ENCODE peak calls at places on chromosomes 4 and X, in nine cellular contexts. One of them, this sample, is unnamed.

GRCh38 chrX:152600853-152601635 is 36.7 kb upstream of the GABRQ start:
- DNase-seq in astrocyte: peak
- DNase-seq in neural crest cell: no peak
- DNase-seq in AG04449: no peak
- DNase-seq in tibial artery: no peak
- DNase-seq in cardiac muscle cell: no peak
- DNase-seq in mammary epithelial cell: no peak
- DNase-seq in Peyer's patch: no peak
- DNase-seq in astrocyte of the spinal cord: no peak
- DNase-seq in this sample: no peak

GRCh38 chrX:133335027-133335426 is 80.3 kb downstream of the GPC4 start:
- DNase-seq in astrocyte of the spinal cord: peak
- DNase-seq in AG04449: no peak
- DNase-seq in tibial artery: no peak
- DNase-seq in Peyer's patch: peak
- DNase-seq in astrocyte: no peak
- DNase-seq in neural crest cell: peak
- DNase-seq in mammary epithelial cell: peak
- DNase-seq in cardiac muscle cell: peak
- DNase-seq in this sample: peak

GRCh38 chrX:14027031-14027430 is 2.7 kb downstream of the GEMIN8 start:
- DNase-seq in cardiac muscle cell: peak
- DNase-seq in mammary epithelial cell: peak
- DNase-seq in AG04449: no peak
- DNase-seq in Peyer's patch: no peak
- DNase-seq in astrocyte: peak
- DNase-seq in astrocyte of the spinal cord: peak
- DNase-seq in neural crest cell: no peak
- DNase-seq in tibial artery: no peak
- DNase-seq in this sample: no peak

GRCh38 chr4:86935499-86935832 is 655 bp downstream of the AFF1 start:
- DNase-seq in AG04449: no peak
- DNase-seq in mammary epithelial cell: no peak
- DNase-seq in neural crest cell: no peak
- DNase-seq in Peyer's patch: peak
- DNase-seq in cardiac muscle cell: no peak
- DNase-seq in astrocyte: no peak
- DNase-seq in tibial artery: peak
- DNase-seq in astrocyte of the spinal cord: no peak
- DNase-seq in this sample: no peak

GRCh38 chrX:155767101-155767878 is 113.9 kb upstream of the VAMP7 start:
- DNase-seq in astrocyte: peak
- DNase-seq in mammary epithelial cell: peak
- DNase-seq in neural crest cell: peak
- DNase-seq in astrocyte of the spinal cord: peak
- DNase-seq in tibial artery: peak
- DNase-seq in AG04449: peak
- DNase-seq in Peyer's patch: peak
- DNase-seq in cardiac muscle cell: peak
- DNase-seq in this sample: peak

GRCh38 chr4:121650741-121651140 is 46.0 kb downstream of the ANXA5 start:
- DNase-seq in astrocyte of the spinal cord: no peak
- DNase-seq in neural crest cell: no peak
- DNase-seq in mammary epithelial cell: no peak
- DNase-seq in astrocyte: no peak
- DNase-seq in cardiac muscle cell: no peak
- DNase-seq in tibial artery: no peak
- DNase-seq in AG04449: no peak
- DNase-seq in Peyer's patch: no peak
- DNase-seq in this sample: no peak

GRCh38 chrX:85109235-85109634 is 105.6 kb downstream of the APOOL start:
- DNase-seq in mammary epithelial cell: no peak
- DNase-seq in AG04449: no peak
- DNase-seq in cardiac muscle cell: peak
- DNase-seq in tibial artery: no peak
- DNase-seq in neural crest cell: no peak
- DNase-seq in astrocyte of the spinal cord: no peak
- DNase-seq in Peyer's patch: peak
- DNase-seq in astrocyte: no peak
- DNase-seq in this sample: no peak

GRCh38 chr4:86302242-86302641 is 57.6 kb downstream of the MAPK10 start:
- DNase-seq in AG04449: no peak
- DNase-seq in tibial artery: peak
- DNase-seq in astrocyte of the spinal cord: peak
- DNase-seq in Peyer's patch: peak
- DNase-seq in mammary epithelial cell: peak
- DNase-seq in astrocyte: peak
- DNase-seq in neural crest cell: peak
- DNase-seq in cardiac muscle cell: peak
- DNase-seq in this sample: peak

GRCh38 chr4:185202984-185203379 is 818 bp downstream of the CFAP97 start:
- DNase-seq in neural crest cell: no peak
- DNase-seq in Peyer's patch: no peak
- DNase-seq in mammary epithelial cell: no peak
- DNase-seq in AG04449: no peak
- DNase-seq in astrocyte of the spinal cord: no peak
- DNase-seq in cardiac muscle cell: no peak
- DNase-seq in tibial artery: no peak
- DNase-seq in astrocyte: no peak
- DNase-seq in this sample: no peak

GRCh38 chr4:79526970-79527565 is 119.0 kb upstream of the GK2 start:
- DNase-seq in tibial artery: no peak
- DNase-seq in mammary epithelial cell: peak
- DNase-seq in neural crest cell: no peak
- DNase-seq in cardiac muscle cell: no peak
- DNase-seq in astrocyte: no peak
- DNase-seq in astrocyte of the spinal cord: no peak
- DNase-seq in Peyer's patch: no peak
- DNase-seq in AG04449: no peak
- DNase-seq in this sample: no peak

GRCh38 chr4:14742054-14742453 is 260.2 kb upstream of the CPEB2 start:
- DNase-seq in neural crest cell: no peak
- DNase-seq in mammary epithelial cell: no peak
- DNase-seq in cardiac muscle cell: no peak
- DNase-seq in astrocyte of the spinal cord: no peak
- DNase-seq in astrocyte: no peak
- DNase-seq in AG04449: no peak
- DNase-seq in tibial artery: no peak
- DNase-seq in Peyer's patch: no peak
- DNase-seq in this sample: no peak

GRCh38 chr4:174317531-174317930 is 33.8 kb downstream of the CEP44 start:
- DNase-seq in astrocyte of the spinal cord: no peak
- DNase-seq in cardiac muscle cell: peak
- DNase-seq in tibial artery: no peak
- DNase-seq in AG04449: no peak
- DNase-seq in Peyer's patch: no peak
- DNase-seq in mammary epithelial cell: no peak
- DNase-seq in astrocyte: no peak
- DNase-seq in neural crest cell: no peak
- DNase-seq in this sample: no peak

GRCh38 chr4:118942465-118942864 is 53.8 kb downstream of the SYNPO2 start:
- DNase-seq in neural crest cell: no peak
- DNase-seq in Peyer's patch: no peak
- DNase-seq in mammary epithelial cell: peak
- DNase-seq in tibial artery: no peak
- DNase-seq in AG04449: no peak
- DNase-seq in cardiac muscle cell: peak
- DNase-seq in astrocyte of the spinal cord: peak
- DNase-seq in astrocyte: no peak
- DNase-seq in this sample: no peak

GRCh38 chr4:7506119-7506518 is 71.4 kb upstream of the PSAPL1 start:
- DNase-seq in astrocyte: peak
- DNase-seq in AG04449: no peak
- DNase-seq in neural crest cell: no peak
- DNase-seq in astrocyte of the spinal cord: no peak
- DNase-seq in Peyer's patch: no peak
- DNase-seq in mammary epithelial cell: no peak
- DNase-seq in tibial artery: no peak
- DNase-seq in cardiac muscle cell: peak
- DNase-seq in this sample: no peak

GRCh38 chr4:946517-947471 is 14.5 kb downstream of the TMEM175 start:
- DNase-seq in Peyer's patch: no peak
- DNase-seq in cardiac muscle cell: no peak
- DNase-seq in tibial artery: no peak
- DNase-seq in astrocyte of the spinal cord: no peak
- DNase-seq in neural crest cell: no peak
- DNase-seq in astrocyte: no peak
- DNase-seq in mammary epithelial cell: no peak
- DNase-seq in AG04449: no peak
- DNase-seq in this sample: no peak

GRCh38 chr4:10011277-10011676 is 10.0 kb downstream of the SLC2A9 start:
- DNase-seq in astrocyte of the spinal cord: no peak
- DNase-seq in tibial artery: no peak
- DNase-seq in astrocyte: no peak
- DNase-seq in Peyer's patch: no peak
- DNase-seq in cardiac muscle cell: no peak
- DNase-seq in mammary epithelial cell: no peak
- DNase-seq in neural crest cell: no peak
- DNase-seq in AG04449: no peak
- DNase-seq in this sample: no peak

GRCh38 chr4:47209833-47210232 is 178.5 kb downstream of the GABRB1 start:
- DNase-seq in cardiac muscle cell: peak
- DNase-seq in neural crest cell: no peak
- DNase-seq in AG04449: peak
- DNase-seq in mammary epithelial cell: peak
- DNase-seq in astrocyte of the spinal cord: peak
- DNase-seq in astrocyte: peak
- DNase-seq in tibial artery: no peak
- DNase-seq in Peyer's patch: no peak
- DNase-seq in this sample: peak

GRCh38 chr4:73417973-73418372 is 13.9 kb downstream of the ALB start:
- DNase-seq in AG04449: no peak
- DNase-seq in tibial artery: no peak
- DNase-seq in astrocyte of the spinal cord: peak
- DNase-seq in astrocyte: no peak
- DNase-seq in Peyer's patch: no peak
- DNase-seq in cardiac muscle cell: peak
- DNase-seq in neural crest cell: no peak
- DNase-seq in mammary epithelial cell: peak
- DNase-seq in this sample: peak

DNA sequence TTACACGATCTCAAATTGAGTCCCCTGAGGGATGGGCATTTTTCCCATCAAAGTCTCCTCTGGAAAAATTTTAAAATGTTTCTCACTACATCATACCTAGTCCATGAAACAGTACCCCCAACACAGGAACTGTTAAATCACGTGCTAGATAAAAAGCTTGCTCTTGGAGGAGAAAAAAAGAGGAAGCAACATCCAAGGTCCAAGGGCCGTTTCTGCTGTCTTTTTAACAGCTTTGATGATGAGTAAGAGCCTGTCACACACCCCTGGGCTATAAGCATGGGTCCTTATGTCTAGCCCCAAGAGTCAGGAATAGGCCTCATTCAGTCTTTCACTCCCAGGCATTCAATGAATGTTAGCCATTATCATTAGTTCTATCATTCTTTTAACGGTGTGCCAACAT is 128.9 kb downstream of the SH3KBP1 start:
- DNase-seq in astrocyte of the spinal cord: no peak
- DNase-seq in cardiac muscle cell: no peak
- DNase-seq in AG04449: no peak
- DNase-seq in tibial artery: no peak
- DNase-seq in Peyer's patch: no peak
- DNase-seq in astrocyte: peak
- DNase-seq in neural crest cell: no peak
- DNase-seq in mammary epithelial cell: no peak
- DNase-seq in this sample: no peak
- TF ChIP-seq CTCF in astrocyte of the spinal cord: no peak
- TF ChIP-seq CTCF in cardiac muscle cell: no peak
- TF ChIP-seq CTCF in AG04449: no peak
- TF ChIP-seq CTCF in tibial artery: no peak
- TF ChIP-seq CTCF in Peyer's patch: no peak
- TF ChIP-seq CTCF in astrocyte: no peak
- TF ChIP-seq CTCF in neural crest cell: no peak
- TF ChIP-seq CTCF in mammary epithelial cell: no peak
- TF ChIP-seq CTCF in this sample: no peak

GRCh38 chr4:28462766-28463165 is 1602.1 kb downstream of the STIM2 start:
- DNase-seq in Peyer's patch: no peak
- DNase-seq in astrocyte of the spinal cord: no peak
- DNase-seq in cardiac muscle cell: peak
- DNase-seq in neural crest cell: no peak
- DNase-seq in AG04449: no peak
- DNase-seq in mammary epithelial cell: no peak
- DNase-seq in tibial artery: no peak
- DNase-seq in astrocyte: no peak
- DNase-seq in this sample: peak
- TF ChIP-seq CTCF in Peyer's patch: no peak
- TF ChIP-seq CTCF in astrocyte of the spinal cord: no peak
- TF ChIP-seq CTCF in cardiac muscle cell: no peak
- TF ChIP-seq CTCF in neural crest cell: no peak
- TF ChIP-seq CTCF in AG04449: no peak
- TF ChIP-seq CTCF in mammary epithelial cell: no peak
- TF ChIP-seq CTCF in tibial artery: no peak
- TF ChIP-seq CTCF in astrocyte: no peak
- TF ChIP-seq CTCF in this sample: peak

GRCh38 chrX:123173833-123174232 is 10.2 kb upstream of the GRIA3 start:
- DNase-seq in mammary epithelial cell: no peak
- DNase-seq in neural crest cell: no peak
- DNase-seq in astrocyte of the spinal cord: no peak
- DNase-seq in cardiac muscle cell: no peak
- DNase-seq in Peyer's patch: no peak
- DNase-seq in AG04449: no peak
- DNase-seq in astrocyte: no peak
- DNase-seq in tibial artery: no peak
- DNase-seq in this sample: peak
- TF ChIP-seq CTCF in mammary epithelial cell: peak
- TF ChIP-seq CTCF in neural crest cell: peak
- TF ChIP-seq CTCF in astrocyte of the spinal cord: peak
- TF ChIP-seq CTCF in cardiac muscle cell: no peak
- TF ChIP-seq CTCF in Peyer's patch: no peak
- TF ChIP-seq CTCF in AG04449: no peak
- TF ChIP-seq CTCF in astrocyte: no peak
- TF ChIP-seq CTCF in tibial artery: no peak
- TF ChIP-seq CTCF in this sample: no peak

DNA sequence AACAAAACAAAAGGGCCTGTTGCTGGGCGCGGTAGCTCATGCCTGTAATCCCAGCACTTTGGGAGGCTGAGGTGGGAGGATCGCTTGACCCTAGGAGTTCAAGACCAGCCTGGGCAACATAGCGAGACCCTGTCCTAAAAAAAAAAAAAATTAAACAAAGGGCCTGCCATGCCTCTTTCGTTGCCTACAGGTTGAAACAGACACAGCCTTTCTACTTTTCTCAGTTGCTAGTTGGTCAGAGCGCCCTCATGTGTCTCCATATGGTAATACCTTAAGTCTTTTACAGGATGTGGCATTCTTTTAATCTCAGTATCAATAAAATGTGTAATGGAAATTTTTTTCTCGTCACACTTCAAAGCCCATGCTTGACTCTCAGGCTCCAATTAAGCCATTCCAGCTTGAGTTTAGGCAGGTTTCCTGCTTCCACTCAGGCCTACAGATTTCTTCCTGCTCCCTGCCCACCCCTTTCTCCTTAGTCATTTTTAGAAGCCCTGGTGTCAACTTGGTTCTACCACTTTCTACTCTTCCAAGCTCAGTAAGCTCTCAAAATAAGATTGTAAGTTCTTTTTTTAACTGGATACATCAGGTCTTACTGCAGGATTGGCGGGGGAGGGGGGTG is 4.6 kb upstream of the SOWAHD start:
- DNase-seq in cardiac muscle cell: peak
- DNase-seq in astrocyte: no peak
- DNase-seq in AG04449: no peak
- DNase-seq in Peyer's patch: peak
- DNase-seq in neural crest cell: peak
- DNase-seq in mammary epithelial cell: no peak
- DNase-seq in astrocyte of the spinal cord: peak
- DNase-seq in tibial artery: no peak
- DNase-seq in this sample: peak
- TF ChIP-seq CTCF in cardiac muscle cell: peak
- TF ChIP-seq CTCF in astrocyte: peak
- TF ChIP-seq CTCF in AG04449: no peak
- TF ChIP-seq CTCF in Peyer's patch: peak
- TF ChIP-seq CTCF in neural crest cell: peak
- TF ChIP-seq CTCF in mammary epithelial cell: no peak
- TF ChIP-seq CTCF in astrocyte of the spinal cord: peak
- TF ChIP-seq CTCF in tibial artery: peak
- TF ChIP-seq CTCF in this sample: peak

This sample was measured in fibroblast of the aortic adventitia.